ENCODE peak calls at places on chromosome 17, in six cellular contexts. One of them, this sample, is unnamed.

GRCh38 chr17:4560837-4561241 is 462 bp upstream of the GGT6 start:
- DNase-seq in fibroblast of mammary gland: peak
- DNase-seq in kidney: no peak
- DNase-seq in HFFc6: no peak
- DNase-seq in tibial artery: no peak
- DNase-seq in neural crest cell: no peak
- DNase-seq in this sample: no peak

GRCh38 chr17:61536417-61536955 is 54.5 kb downstream of the NACA2 start:
- DNase-seq in fibroblast of mammary gland: peak
- DNase-seq in tibial artery: no peak
- DNase-seq in kidney: no peak
- DNase-seq in HFFc6: no peak
- DNase-seq in neural crest cell: no peak
- DNase-seq in this sample: no peak

GRCh38 chr17:7579839-7580630 is 597 bp downstream of the CD68 start:
- DNase-seq in tibial artery: no peak
- DNase-seq in neural crest cell: no peak
- DNase-seq in fibroblast of mammary gland: no peak
- DNase-seq in kidney: peak
- DNase-seq in HFFc6: peak
- DNase-seq in this sample: no peak

GRCh38 chr17:82248815-82249638 is 20.2 kb downstream of the SLC16A3 start:
- DNase-seq in neural crest cell: no peak
- DNase-seq in kidney: peak
- DNase-seq in tibial artery: no peak
- DNase-seq in HFFc6: no peak
- DNase-seq in fibroblast of mammary gland: no peak
- DNase-seq in this sample: no peak

GRCh38 chr17:37500378-37500777 is 10.7 kb downstream of the DUSP14 start:
- DNase-seq in fibroblast of mammary gland: no peak
- DNase-seq in tibial artery: no peak
- DNase-seq in HFFc6: no peak
- DNase-seq in kidney: no peak
- DNase-seq in neural crest cell: no peak
- DNase-seq in this sample: no peak

GRCh38 chr17:60109161-60109560 is 30.4 kb upstream of the HEATR6 start:
- DNase-seq in neural crest cell: no peak
- DNase-seq in kidney: no peak
- DNase-seq in fibroblast of mammary gland: no peak
- DNase-seq in HFFc6: no peak
- DNase-seq in tibial artery: no peak
- DNase-seq in this sample: no peak

GRCh38 chr17:3026125-3026855 is 37.1 kb downstream of the OR1D5 start:
- DNase-seq in neural crest cell: no peak
- DNase-seq in fibroblast of mammary gland: no peak
- DNase-seq in tibial artery: peak
- DNase-seq in HFFc6: no peak
- DNase-seq in kidney: peak
- DNase-seq in this sample: no peak

GRCh38 chr17:59145571-59146096 is 9.4 kb downstream of the SKA2 start:
- DNase-seq in tibial artery: no peak
- DNase-seq in fibroblast of mammary gland: no peak
- DNase-seq in kidney: no peak
- DNase-seq in neural crest cell: no peak
- DNase-seq in HFFc6: no peak
- DNase-seq in this sample: no peak

GRCh38 chr17:83062011-83062817 is 17.2 kb upstream of the METRNL start:
- DNase-seq in HFFc6: no peak
- DNase-seq in tibial artery: peak
- DNase-seq in fibroblast of mammary gland: no peak
- DNase-seq in kidney: peak
- DNase-seq in neural crest cell: no peak
- DNase-seq in this sample: no peak

DNA sequence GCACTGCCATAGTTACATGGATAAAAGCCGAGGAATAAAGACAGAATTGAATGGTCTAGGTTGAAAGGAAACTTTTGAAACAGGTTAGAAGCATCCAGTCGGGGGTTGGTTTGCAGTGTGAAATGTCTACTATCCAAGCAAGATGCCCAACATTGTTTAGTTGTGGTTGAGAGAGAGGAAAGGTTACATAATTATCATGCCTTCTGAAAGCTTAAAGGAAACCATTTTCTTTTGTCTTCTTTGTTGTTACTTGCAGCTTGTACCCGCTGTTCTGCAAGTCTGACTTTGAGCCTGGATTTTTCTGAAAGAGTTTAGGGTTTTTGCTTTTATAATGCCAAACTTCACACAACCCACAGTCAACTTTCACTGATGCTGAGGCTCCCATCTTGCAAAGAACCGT is 167.9 kb downstream of the AXIN2 start:
- DNase-seq in tibial artery: no peak
- DNase-seq in kidney: no peak
- DNase-seq in HFFc6: no peak
- DNase-seq in neural crest cell: no peak
- DNase-seq in fibroblast of mammary gland: no peak
- DNase-seq in this sample: no peak
- TF ChIP-seq CTCF in tibial artery: no peak
- TF ChIP-seq CTCF in kidney: no peak
- TF ChIP-seq CTCF in HFFc6: no peak
- TF ChIP-seq CTCF in neural crest cell: no peak
- TF ChIP-seq CTCF in fibroblast of mammary gland: no peak
- TF ChIP-seq CTCF in this sample: no peak

DNA sequence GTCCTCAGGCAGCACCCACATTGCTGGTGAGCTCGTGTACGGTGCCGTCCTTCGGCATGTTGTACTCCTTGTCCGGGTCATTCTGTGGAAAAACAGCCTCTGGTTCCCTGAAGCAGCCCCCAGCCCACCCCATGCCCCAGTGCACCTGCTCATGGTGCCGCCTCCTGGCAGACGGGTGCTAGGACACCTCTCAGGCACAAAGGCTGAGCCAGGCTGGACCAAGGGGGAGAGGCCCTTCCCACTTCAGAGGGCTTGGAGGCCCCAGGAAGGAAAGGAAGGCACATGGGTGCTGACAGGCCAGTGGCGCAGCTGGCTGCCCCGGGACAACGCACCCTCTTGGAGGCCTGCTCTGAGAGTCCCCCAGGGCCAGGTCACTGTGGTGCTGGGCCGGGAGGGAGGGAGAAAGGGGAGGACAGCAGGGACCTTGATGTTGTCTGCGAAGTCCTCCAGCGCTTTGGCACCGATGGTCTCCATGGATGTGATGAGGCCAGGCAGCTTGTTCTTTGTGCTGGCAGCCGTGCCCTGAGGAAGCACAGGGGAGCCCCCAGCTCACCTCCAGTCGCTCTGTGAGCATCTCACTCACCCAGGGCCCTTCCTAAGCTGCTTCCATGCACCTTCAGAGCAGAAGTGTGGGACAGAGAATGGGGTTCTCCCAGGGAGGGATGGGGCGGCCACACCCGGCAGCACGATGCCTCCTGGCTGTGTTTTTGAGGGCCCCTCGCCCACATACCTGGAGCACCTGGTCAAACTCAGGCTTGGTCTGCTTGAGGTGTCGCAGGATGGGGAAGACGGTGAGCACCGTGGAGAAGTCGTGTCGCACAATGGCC is 9.3 kb downstream of the ZACN start:
- DNase-seq in neural crest cell: no peak
- DNase-seq in fibroblast of mammary gland: no peak
- DNase-seq in HFFc6: no peak
- DNase-seq in tibial artery: no peak
- DNase-seq in kidney: no peak
- DNase-seq in this sample: no peak
- TF ChIP-seq CTCF in neural crest cell: peak
- TF ChIP-seq CTCF in fibroblast of mammary gland: no peak
- TF ChIP-seq CTCF in HFFc6: peak
- TF ChIP-seq CTCF in tibial artery: no peak
- TF ChIP-seq CTCF in kidney: no peak
- TF ChIP-seq CTCF in this sample: no peak

GRCh38 chr17:75241502-75241901 is 19.9 kb downstream of the GGA3 start:
- DNase-seq in tibial artery: no peak
- DNase-seq in fibroblast of mammary gland: peak
- DNase-seq in kidney: no peak
- DNase-seq in neural crest cell: no peak
- DNase-seq in HFFc6: no peak
- DNase-seq in this sample: no peak

GRCh38 chr17:75242461-75243042 is 18.9 kb downstream of the GGA3 start:
- DNase-seq in HFFc6: no peak
- DNase-seq in neural crest cell: no peak
- DNase-seq in tibial artery: no peak
- DNase-seq in fibroblast of mammary gland: no peak
- DNase-seq in kidney: no peak
- DNase-seq in this sample: no peak

GRCh38 chr17:75240394-75241142 is 20.8 kb downstream of the GGA3 start:
- DNase-seq in fibroblast of mammary gland: peak
- DNase-seq in kidney: peak
- DNase-seq in HFFc6: no peak
- DNase-seq in neural crest cell: peak
- DNase-seq in tibial artery: no peak
- DNase-seq in this sample: peak

GRCh38 chr17:75241143-75241430 is 20.3 kb downstream of the GGA3 start:
- DNase-seq in fibroblast of mammary gland: peak
- DNase-seq in neural crest cell: no peak
- DNase-seq in tibial artery: no peak
- DNase-seq in kidney: no peak
- DNase-seq in HFFc6: no peak
- DNase-seq in this sample: no peak

GRCh38 chr17:75241996-75242460 is 19.4 kb downstream of the GGA3 start:
- DNase-seq in neural crest cell: no peak
- DNase-seq in kidney: no peak
- DNase-seq in tibial artery: no peak
- DNase-seq in HFFc6: peak
- DNase-seq in fibroblast of mammary gland: peak
- DNase-seq in this sample: no peak
- TF ChIP-seq CTCF in neural crest cell: no peak
- TF ChIP-seq CTCF in kidney: no peak
- TF ChIP-seq CTCF in tibial artery: no peak
- TF ChIP-seq CTCF in HFFc6: no peak
- TF ChIP-seq CTCF in fibroblast of mammary gland: no peak
- TF ChIP-seq CTCF in this sample: no peak

GRCh38 chr17:15029469-15029868 is 235.7 kb downstream of the PMP22 start:
- DNase-seq in tibial artery: no peak
- DNase-seq in HFFc6: no peak
- DNase-seq in neural crest cell: no peak
- DNase-seq in kidney: no peak
- DNase-seq in fibroblast of mammary gland: no peak
- DNase-seq in this sample: no peak
- TF ChIP-seq CTCF in tibial artery: no peak
- TF ChIP-seq CTCF in HFFc6: no peak
- TF ChIP-seq CTCF in neural crest cell: no peak
- TF ChIP-seq CTCF in kidney: no peak
- TF ChIP-seq CTCF in fibroblast of mammary gland: peak
- TF ChIP-seq CTCF in this sample: no peak